ENCODE peak calls at places on chromosomes 7 and 10, in nine cellular contexts. N is stimulated activated CD4-positive, alpha-beta T cell treated with anti-CD3 and anti-CD28 coated beads, Interleukin-12 subunit alpha, Interleukin-12 subunit beta, amount 100 ng/mL, for 48 hours; T is cardiac muscle cell; Q is AG08395; F is RPMI8226; R is NCI-H1105 treated with DMSO at 0.1 percent for 48 hours; O is HS-27A; U is effector memory CD8-positive, alpha-beta T cell; W is activated CD8-positive, alpha-beta T cell treated with anti-CD3 and anti-CD28 coated beads, Interleukin-2, amount 10 ng/mL, durations not matched to agents 7 days and 5 days. S is an unnamed sample.

GRCh38 chr10:4941540-4942330 is 21.5 kb upstream of the AKR1C1 start:
- DNase-seq in N (no peak), O (no peak), Q (no peak), W (no peak), R (no peak), U (no peak), T (no peak), F (no peak), S (no peak)

GRCh38 chr10:103429647-103430046 is 22.5 kb downstream of the CALHM2 start:
- DNase-seq in R (no peak), T (no peak), W (peak; percentile 60), O (no peak), Q (no peak), N (no peak), F (no peak), U (no peak), S (no peak)

GRCh38 chr7:151416135-151416740 is 6.4 kb upstream of the WDR86 start:
- DNase-seq in U (no peak), F (no peak), W (no peak), O (no peak), N (no peak), T (no peak), Q (no peak), R (no peak), S (no peak)

GRCh38 chr7:93117852-93118530 is at the start of gene SAMD9:
- DNase-seq in W (peak; percentile 80), N (peak; percentile 40), Q (peak; percentile 89), T (peak; percentile 89), U (peak; percentile 52), R (peak; percentile 80), F (peak; percentile 89), O (no peak), S (peak; percentile 89)

GRCh38 chr10:24196426-24197039 is 12.4 kb upstream of the KIAA1217 start:
- DNase-seq in O (peak; percentile 5), N (peak; percentile 61), F (peak; percentile 72), W (peak; percentile 72), U (peak; percentile 50), T (peak; percentile 78), R (peak; percentile 15), Q (peak; percentile 74), S (peak; percentile 4)

GRCh38 chr7:46786221-46786951 is 795.5 kb downstream of the TNS3 start:
- DNase-seq in Q (no peak), W (no peak), O (no peak), N (no peak), F (peak; percentile 5), U (no peak), R (no peak), T (no peak), S (no peak)

GRCh38 chr7:2404714-2405119 is 1.3 kb downstream of the CHST12 start:
- DNase-seq in W (peak; percentile 26), U (no peak), T (no peak), F (peak; percentile 36), Q (no peak), O (no peak), N (no peak), R (no peak), S (no peak)

GRCh38 chr10:43237128-43237527 is 29.7 kb downstream of the RASGEF1A start:
- DNase-seq in R (no peak), F (no peak), O (no peak), Q (no peak), U (no peak), W (no peak), T (no peak), N (no peak), S (no peak)